ENCODE peak calls at places on chromosome 3, in ten cellular contexts. G is psoas muscle; K is OCI-LY7; W is brain microvascular endothelial cell; M is tibial nerve; S is ascending aorta; U is CD4-positive, alpha-beta T cell; E is small intestine; Q is upper lobe of left lung; D is CD8-positive, alpha-beta memory T cell. A is an unnamed sample.

GRCh38 chr3:79247367-79248103 is 520.3 kb downstream of the ROBO1 start:
- DNase-seq in G (no peak), K (no peak), W (peak), M (no peak), S (no peak), U (no peak), E (no peak), Q (no peak), D (no peak), A (no peak)

GRCh38 chr3:16616083-16616482 is 10.9 kb upstream of the DAZL start:
- DNase-seq in G (no peak), K (no peak), W (no peak), M (no peak), S (no peak), U (no peak), E (no peak), Q (no peak), D (no peak), A (no peak)

GRCh38 chr3:150843241-150843640 is 62.0 kb downstream of the MINDY4B start:
- DNase-seq in G (no peak), K (no peak), W (no peak), M (no peak), S (no peak), U (no peak), E (peak), Q (no peak), D (no peak), A (no peak)

GRCh38 chr3:191139771-191140170 is 59.3 kb upstream of the OSTN start:
- DNase-seq in G (no peak), K (no peak), W (no peak), M (no peak), S (no peak), U (no peak), E (no peak), Q (no peak), D (no peak), A (no peak)

GRCh38 chr3:123188058-123188457 is 13.7 kb upstream of the SEC22A start:
- DNase-seq in G (no peak), K (no peak), W (no peak), M (no peak), S (no peak), U (no peak), E (no peak), Q (no peak), D (no peak), A (no peak)

GRCh38 chr3:53071882-53072431 is 26.1 kb upstream of the SFMBT1 start:
- DNase-seq in G (no peak), K (no peak), W (no peak), M (no peak), S (no peak), U (no peak), E (no peak), Q (no peak), D (no peak), A (no peak)

GRCh38 chr3:32340639-32341365 is 50.9 kb upstream of the CMTM7 start:
- DNase-seq in G (no peak), K (peak), W (no peak), M (no peak), S (no peak), U (no peak), E (peak), Q (no peak), D (no peak), A (no peak)

GRCh38 chr3:141878326-141878725 is 1.9 kb downstream of the ATP1B3 start:
- DNase-seq in G (no peak), K (peak), W (no peak), M (no peak), S (no peak), U (no peak), E (peak), Q (no peak), D (no peak), A (no peak)

GRCh38 chr3:1375145-1375544 is 282.3 kb downstream of the CNTN6 start:
- DNase-seq in G (no peak), K (no peak), W (no peak), M (no peak), S (no peak), U (no peak), E (no peak), Q (no peak), D (no peak), A (no peak)

GRCh38 chr3:87359807-87360206 is 83.4 kb upstream of the POU1F1 start:
- DNase-seq in G (no peak), K (no peak), W (no peak), M (no peak), S (no peak), U (no peak), E (no peak), Q (no peak), D (no peak), A (no peak)

GRCh38 chr3:132394334-132394733 is 23.0 kb upstream of the DNAJC13 start:
- DNase-seq in G (no peak), K (no peak), W (no peak), M (no peak), S (no peak), U (no peak), E (no peak), Q (no peak), D (no peak), A (no peak)

GRCh38 chr3:122357828-122358617 is 25.0 kb downstream of the MIX23 start:
- DNase-seq in G (no peak), K (no peak), W (no peak), M (no peak), S (no peak), U (no peak), E (no peak), Q (no peak), D (no peak), A (no peak)

GRCh38 chr3:137709011-137709601 is 55.0 kb upstream of the SOX14 start:
- DNase-seq in G (no peak), K (peak), W (peak), M (no peak), S (no peak), U (no peak), E (peak), Q (no peak), D (no peak), A (no peak)

GRCh38 chr3:31968391-31968926 is 12.6 kb downstream of the OSBPL10 start:
- DNase-seq in G (no peak), K (no peak), W (no peak), M (no peak), S (no peak), U (no peak), E (no peak), Q (no peak), D (no peak), A (no peak)

GRCh38 chr3:32238027-32238815 is at the start of gene CMTM8:
- DNase-seq in G (peak), K (peak), W (no peak), M (no peak), S (peak), U (peak), E (peak), Q (peak), D (peak), A (no peak)

GRCh38 chr3:124775776-124776336 is 45.6 kb downstream of the UMPS start:
- DNase-seq in G (no peak), K (no peak), W (no peak), M (no peak), S (no peak), U (no peak), E (no peak), Q (no peak), D (no peak), A (no peak)

GRCh38 chr3:150743508-150743907 is 19.5 kb downstream of the SIAH2 start:
- DNase-seq in G (no peak), K (no peak), W (peak), M (no peak), S (no peak), U (no peak), E (no peak), Q (no peak), D (no peak), A (no peak)

GRCh38 chr3:176430244-176430893 is 766.9 kb downstream of the TBL1XR1 start:
- DNase-seq in G (no peak), K (peak), W (peak), M (no peak), S (no peak), U (no peak), E (peak), Q (no peak), D (no peak), A (no peak)

GRCh38 chr3:192303235-192303634 is 424.1 kb downstream of the FGF12 start:
- DNase-seq in G (no peak), K (no peak), W (no peak), M (no peak), S (no peak), U (no peak), E (no peak), Q (no peak), D (no peak), A (no peak)

GRCh38 chr3:122273498-122273897 is 51.5 kb upstream of the CSTA start:
- DNase-seq in G (no peak), K (no peak), W (no peak), M (no peak), S (no peak), U (no peak), E (no peak), Q (no peak), D (no peak), A (no peak)

GRCh38 chr3:188154758-188155574 is 1.0 kb downstream of the LPP start:
- DNase-seq in G (no peak), K (no peak), W (no peak), M (no peak), S (no peak), U (no peak), E (peak), Q (no peak), D (no peak), A (peak)

GRCh38 chr3:117252208-117252607 is 542.6 kb downstream of the TUSC7 start:
- DNase-seq in G (no peak), K (no peak), W (no peak), M (no peak), S (no peak), U (no peak), E (peak), Q (no peak), D (no peak), A (no peak)

GRCh38 chr3:136266468-136266867 is 16.3 kb downstream of the PCCB start:
- DNase-seq in G (no peak), K (no peak), W (no peak), M (no peak), S (no peak), U (no peak), E (no peak), Q (no peak), D (no peak), A (no peak)

GRCh38 chr3:175732053-175732452 is 872.9 kb downstream of the NAALADL2 start:
- DNase-seq in G (no peak), K (no peak), W (no peak), M (no peak), S (no peak), U (no peak), E (no peak), Q (no peak), D (no peak), A (no peak)

GRCh38 chr3:130971208-130971607 is 55.4 kb downstream of the ASTE1 start:
- DNase-seq in G (no peak), K (no peak), W (peak), M (no peak), S (no peak), U (no peak), E (no peak), Q (no peak), D (no peak), A (no peak)

GRCh38 chr3:33453331-33453761 is 13.1 kb upstream of the UBP1 start:
- DNase-seq in G (no peak), K (no peak), W (no peak), M (no peak), S (no peak), U (no peak), E (no peak), Q (peak), D (no peak), A (no peak)

GRCh38 chr3:139084176-139084575 is 39.5 kb upstream of the PRR23C start:
- DNase-seq in G (no peak), K (no peak), W (no peak), M (no peak), S (no peak), U (no peak), E (no peak), Q (no peak), D (no peak), A (no peak)

GRCh38 chr3:99868438-99868723 is 50.7 kb downstream of the CMSS1 start:
- DNase-seq in G (no peak), K (peak), W (no peak), M (no peak), S (no peak), U (no peak), E (no peak), Q (no peak), D (no peak), A (no peak)

GRCh38 chr3:39631136-39631535 is 163.7 kb downstream of the MOBP start:
- DNase-seq in G (no peak), K (no peak), W (no peak), M (no peak), S (no peak), U (no peak), E (no peak), Q (no peak), D (no peak), A (no peak)

GRCh38 chr3:4821975-4822374 is 157.3 kb upstream of the BHLHE40 start:
- DNase-seq in G (no peak), K (peak), W (no peak), M (no peak), S (peak), U (peak), E (peak), Q (peak), D (peak), A (no peak)

GRCh38 chr3:183637106-183637486 is 1.7 kb downstream of the KLHL24 start:
- DNase-seq in G (no peak), K (no peak), W (no peak), M (no peak), S (no peak), U (no peak), E (no peak), Q (no peak), D (no peak), A (no peak)

GRCh38 chr3:140285380-140285779 is 350.4 kb downstream of the CLSTN2 start:
- DNase-seq in G (no peak), K (no peak), W (no peak), M (no peak), S (no peak), U (no peak), E (no peak), Q (no peak), D (no peak), A (no peak)

GRCh38 chr3:69888946-69889315 is 110.6 kb upstream of the SAMMSON start:
- DNase-seq in G (no peak), K (no peak), W (no peak), M (no peak), S (no peak), U (no peak), E (no peak), Q (no peak), D (no peak), A (no peak)

GRCh38 chr3:106624154-106624553 is 753.1 kb upstream of the CCDC54 start:
- DNase-seq in G (no peak), K (no peak), W (no peak), M (no peak), S (no peak), U (no peak), E (no peak), Q (no peak), D (no peak), A (no peak)

GRCh38 chr3:126758882-126759281 is 54.8 kb downstream of the CHCHD6 start:
- DNase-seq in G (no peak), K (no peak), W (no peak), M (no peak), S (no peak), U (no peak), E (no peak), Q (no peak), D (no peak), A (no peak)

GRCh38 chr3:126755866-126756265 is 51.8 kb downstream of the CHCHD6 start:
- DNase-seq in G (no peak), K (no peak), W (no peak), M (no peak), S (no peak), U (no peak), E (no peak), Q (no peak), D (no peak), A (no peak)

GRCh38 chr3:126760541-126760940 is 56.5 kb downstream of the CHCHD6 start:
- DNase-seq in G (no peak), K (no peak), W (no peak), M (no peak), S (no peak), U (no peak), E (no peak), Q (no peak), D (no peak), A (no peak)

GRCh38 chr3:126753191-126754160 is 49.4 kb downstream of the CHCHD6 start:
- DNase-seq in G (no peak), K (no peak), W (peak), M (no peak), S (no peak), U (no peak), E (no peak), Q (peak), D (no peak), A (no peak)

GRCh38 chr3:126758019-126758418 is 54.0 kb downstream of the CHCHD6 start:
- DNase-seq in G (no peak), K (no peak), W (no peak), M (no peak), S (no peak), U (no peak), E (no peak), Q (no peak), D (no peak), A (no peak)
- H3K27ac ChIP-seq in G (no peak), K (no peak), W (no peak), M (no peak), S (no peak), U (no peak), E (no peak), Q (no peak), D (no peak), A (no peak)

GRCh38 chr3:160460033-160460432 is 10.4 kb upstream of the TRIM59 start:
- DNase-seq in G (no peak), K (no peak), W (no peak), M (no peak), S (no peak), U (no peak), E (no peak), Q (peak), D (no peak), A (no peak)
- H3K27ac ChIP-seq in G (no peak), K (no peak), W (no peak), M (no peak), S (no peak), U (no peak), E (no peak), Q (no peak), D (no peak), A (peak)

GRCh38 chr3:64295594-64295993 is 70.3 kb upstream of the PRICKLE2 start:
- DNase-seq in G (no peak), K (no peak), W (peak), M (no peak), S (peak), U (no peak), E (no peak), Q (no peak), D (no peak), A (no peak)
- H3K27ac ChIP-seq in G (no peak), K (no peak), W (no peak), M (no peak), S (peak), U (no peak), E (no peak), Q (no peak), D (no peak), A (no peak)

DNA sequence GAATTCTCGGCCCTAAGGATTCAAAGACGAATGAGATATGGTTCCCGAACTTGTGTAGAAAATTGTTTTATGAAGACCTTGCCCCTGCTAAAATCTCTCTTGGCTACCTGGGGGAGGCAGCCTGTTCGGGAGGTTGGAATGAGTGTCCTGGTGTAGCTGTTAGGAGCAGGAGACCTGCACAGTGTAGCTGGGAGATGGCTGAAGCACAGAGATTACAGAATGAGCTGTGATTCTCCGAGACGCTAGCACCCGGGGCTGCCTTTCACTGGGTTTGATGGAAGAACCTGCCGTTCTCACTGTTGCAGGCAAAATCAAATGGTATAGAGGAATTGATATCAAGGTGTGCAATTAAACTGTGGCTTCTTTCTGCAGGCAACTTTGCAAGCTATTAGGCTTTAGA is 68.0 kb downstream of the TRAK1 start:
- DNase-seq in G (no peak), K (no peak), W (no peak), M (no peak), S (no peak), U (no peak), E (no peak), Q (no peak), D (no peak), A (no peak)
- H3K27ac ChIP-seq in G (no peak), K (peak), W (no peak), M (no peak), S (no peak), U (no peak), E (peak), Q (peak), D (no peak), A (no peak)

GRCh38 chr3:11602441-11602840 is 41.3 kb downstream of the VGLL4 start:
- DNase-seq in G (no peak), K (no peak), W (no peak), M (no peak), S (no peak), U (no peak), E (no peak), Q (no peak), D (no peak), A (no peak)

GRCh38 chr3:11604139-11604895 is 39.4 kb downstream of the VGLL4 start:
- DNase-seq in G (no peak), K (peak), W (peak), M (no peak), S (no peak), U (no peak), E (no peak), Q (no peak), D (no peak), A (no peak)

GRCh38 chr3:11602886-11603285 is 40.8 kb downstream of the VGLL4 start:
- DNase-seq in G (no peak), K (peak), W (no peak), M (no peak), S (no peak), U (no peak), E (no peak), Q (no peak), D (no peak), A (no peak)

GRCh38 chr3:11605398-11605797 is 38.3 kb downstream of the VGLL4 start:
- DNase-seq in G (no peak), K (no peak), W (no peak), M (no peak), S (no peak), U (no peak), E (no peak), Q (no peak), D (no peak), A (no peak)

DNA sequence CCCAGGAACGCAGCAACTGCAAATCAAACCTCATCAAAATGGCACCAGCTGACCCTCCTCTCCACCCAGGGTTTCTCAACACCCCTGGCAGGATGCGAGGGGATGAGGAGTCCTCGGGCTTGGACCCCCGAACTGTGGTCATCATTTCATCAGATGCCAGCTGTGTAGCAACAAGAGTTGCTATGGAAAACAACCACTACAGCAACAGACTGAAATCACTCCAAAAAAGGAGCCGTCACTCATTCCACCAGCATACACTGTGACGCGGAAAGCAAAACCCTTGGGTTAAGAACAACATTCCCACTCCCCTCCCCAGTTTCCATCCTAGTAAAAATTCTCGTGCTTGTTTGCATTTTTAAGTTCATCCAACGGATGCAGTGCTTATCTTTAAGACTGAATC is 40.1 kb downstream of the VGLL4 start:
- DNase-seq in G (peak), K (peak), W (peak), M (peak), S (peak), U (no peak), E (no peak), Q (no peak), D (no peak), A (no peak)
- H3K27ac ChIP-seq in G (peak), K (peak), W (peak), M (peak), S (peak), U (no peak), E (peak), Q (peak), D (no peak), A (no peak)

GRCh38 chr3:178669046-178669445 is 132.8 kb downstream of the KCNMB2 start:
- DNase-seq in G (no peak), K (no peak), W (no peak), M (no peak), S (no peak), U (no peak), E (no peak), Q (no peak), D (no peak), A (no peak)
- H3K27ac ChIP-seq in G (no peak), K (no peak), W (no peak), M (no peak), S (no peak), U (no peak), E (no peak), Q (no peak), D (no peak), A (no peak)

A was measured in substantia nigra.